ENCODE peak calls at places on chromosomes 5 and 9, in nine cellular contexts. One of them, this sample, is unnamed.

GRCh38 chr9:88041447-88041846 is 67.1 kb upstream of the CDK20 start:
- DNase-seq in endothelial cell: no peak
- DNase-seq in Panc1: no peak
- DNase-seq in fibroblast of lung: peak
- DNase-seq in AG10803: peak
- DNase-seq in fibroblast of pulmonary artery: peak
- DNase-seq in GM10248: no peak
- DNase-seq in A549: peak
- DNase-seq in endodermal cell: peak
- DNase-seq in this sample: no peak

GRCh38 chr5:94103507-94104245 is 362.3 kb upstream of the POU5F2 start:
- DNase-seq in endothelial cell: no peak
- DNase-seq in A549: no peak
- DNase-seq in endodermal cell: no peak
- DNase-seq in GM10248: no peak
- DNase-seq in AG10803: no peak
- DNase-seq in fibroblast of pulmonary artery: no peak
- DNase-seq in fibroblast of lung: no peak
- DNase-seq in Panc1: no peak
- DNase-seq in this sample: no peak

GRCh38 chr9:127214421-127215265 is 49.9 kb upstream of the GARNL3 start:
- DNase-seq in A549: peak
- DNase-seq in endodermal cell: peak
- DNase-seq in fibroblast of lung: peak
- DNase-seq in endothelial cell: peak
- DNase-seq in AG10803: peak
- DNase-seq in Panc1: no peak
- DNase-seq in GM10248: peak
- DNase-seq in fibroblast of pulmonary artery: peak
- DNase-seq in this sample: peak

GRCh38 chr5:57037355-57037754 is 85.4 kb upstream of the MIER3 start:
- DNase-seq in Panc1: no peak
- DNase-seq in fibroblast of pulmonary artery: peak
- DNase-seq in AG10803: no peak
- DNase-seq in endothelial cell: no peak
- DNase-seq in fibroblast of lung: no peak
- DNase-seq in endodermal cell: peak
- DNase-seq in GM10248: no peak
- DNase-seq in A549: peak
- DNase-seq in this sample: no peak

GRCh38 chr5:103389846-103390245 is 131.3 kb downstream of the MACIR start:
- DNase-seq in endodermal cell: no peak
- DNase-seq in Panc1: no peak
- DNase-seq in fibroblast of lung: no peak
- DNase-seq in endothelial cell: no peak
- DNase-seq in A549: no peak
- DNase-seq in GM10248: no peak
- DNase-seq in fibroblast of pulmonary artery: no peak
- DNase-seq in AG10803: no peak
- DNase-seq in this sample: no peak

GRCh38 chr5:113487779-113488644 is at the start of gene MCC:
- DNase-seq in A549: peak
- DNase-seq in fibroblast of lung: peak
- DNase-seq in GM10248: peak
- DNase-seq in fibroblast of pulmonary artery: peak
- DNase-seq in endothelial cell: peak
- DNase-seq in AG10803: peak
- DNase-seq in endodermal cell: peak
- DNase-seq in Panc1: no peak
- DNase-seq in this sample: peak

GRCh38 chr9:3521961-3522360 is 3.8 kb downstream of the RFX3 start:
- DNase-seq in fibroblast of pulmonary artery: no peak
- DNase-seq in endothelial cell: no peak
- DNase-seq in fibroblast of lung: no peak
- DNase-seq in Panc1: no peak
- DNase-seq in AG10803: no peak
- DNase-seq in GM10248: peak
- DNase-seq in endodermal cell: no peak
- DNase-seq in A549: no peak
- DNase-seq in this sample: no peak

GRCh38 chr5:64612349-64612961 is 77.8 kb upstream of the SHISAL2B start:
- DNase-seq in GM10248: no peak
- DNase-seq in fibroblast of pulmonary artery: peak
- DNase-seq in endothelial cell: peak
- DNase-seq in fibroblast of lung: peak
- DNase-seq in Panc1: peak
- DNase-seq in AG10803: peak
- DNase-seq in A549: peak
- DNase-seq in endodermal cell: peak
- DNase-seq in this sample: peak

GRCh38 chr5:160116991-160117390 is 2.3 kb downstream of the PWWP2A start:
- DNase-seq in Panc1: no peak
- DNase-seq in AG10803: no peak
- DNase-seq in fibroblast of lung: no peak
- DNase-seq in GM10248: no peak
- DNase-seq in endodermal cell: no peak
- DNase-seq in fibroblast of pulmonary artery: no peak
- DNase-seq in endothelial cell: no peak
- DNase-seq in A549: no peak
- DNase-seq in this sample: no peak

GRCh38 chr5:160119905-160120266 is 636 bp upstream of the PWWP2A start:
- DNase-seq in A549: no peak
- DNase-seq in fibroblast of lung: no peak
- DNase-seq in Panc1: no peak
- DNase-seq in GM10248: no peak
- DNase-seq in AG10803: no peak
- DNase-seq in endothelial cell: no peak
- DNase-seq in fibroblast of pulmonary artery: no peak
- DNase-seq in endodermal cell: no peak
- DNase-seq in this sample: no peak

GRCh38 chr5:160118349-160119141 is 705 bp downstream of the PWWP2A start:
- DNase-seq in Panc1: no peak
- DNase-seq in endothelial cell: no peak
- DNase-seq in fibroblast of lung: no peak
- DNase-seq in AG10803: no peak
- DNase-seq in fibroblast of pulmonary artery: peak
- DNase-seq in GM10248: peak
- DNase-seq in endodermal cell: peak
- DNase-seq in A549: peak
- DNase-seq in this sample: peak

DNA sequence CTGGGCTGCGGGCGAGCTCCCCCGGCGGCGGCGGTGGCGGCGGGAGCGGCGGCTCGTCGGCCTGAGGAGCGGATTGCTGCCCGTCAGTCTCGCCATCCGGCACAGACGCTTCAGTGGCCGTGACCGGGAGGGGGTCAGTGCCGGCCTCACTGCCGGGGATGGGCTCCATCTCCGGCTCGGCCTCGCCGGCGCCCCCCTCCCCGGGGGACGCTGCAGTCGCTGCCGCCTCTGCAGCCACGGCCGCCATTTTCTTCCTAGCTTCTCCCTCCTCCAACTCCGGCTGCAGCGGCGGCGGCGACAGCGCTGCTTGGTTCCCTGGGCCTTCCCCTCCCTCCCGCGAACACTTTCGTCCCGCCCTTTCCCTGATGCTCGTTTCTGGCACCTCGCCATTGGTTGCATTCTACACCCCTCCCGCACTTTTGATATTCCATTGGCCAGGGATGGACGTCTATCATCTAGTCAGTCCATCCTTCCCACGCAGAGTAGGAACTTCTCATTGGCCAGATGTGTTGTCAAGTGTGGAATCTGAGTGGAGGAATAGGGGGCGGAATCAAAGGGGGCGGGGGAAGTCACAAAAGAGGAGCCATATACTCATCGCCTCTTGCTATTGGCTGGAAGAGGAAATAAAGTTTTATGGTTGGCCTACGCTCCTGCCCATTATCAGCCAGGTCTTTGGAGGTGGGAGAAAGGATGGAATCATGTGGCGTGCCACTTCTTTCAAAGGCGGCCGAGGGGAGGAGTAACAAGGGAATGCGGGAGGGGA is at the start of gene PWWP2A:
- DNase-seq in AG10803: peak
- DNase-seq in endodermal cell: peak
- DNase-seq in A549: peak
- DNase-seq in fibroblast of pulmonary artery: peak
- DNase-seq in GM10248: peak
- DNase-seq in fibroblast of lung: peak
- DNase-seq in endothelial cell: peak
- DNase-seq in Panc1: peak
- DNase-seq in this sample: peak
- TF ChIP-seq CTCF in AG10803: no peak
- TF ChIP-seq CTCF in endodermal cell: peak
- TF ChIP-seq CTCF in A549: no peak
- TF ChIP-seq CTCF in fibroblast of pulmonary artery: no peak
- TF ChIP-seq CTCF in GM10248: peak
- TF ChIP-seq CTCF in fibroblast of lung: no peak
- TF ChIP-seq CTCF in endothelial cell: no peak
- TF ChIP-seq CTCF in Panc1: no peak
- TF ChIP-seq CTCF in this sample: no peak

GRCh38 chr5:168176941-168177340 is 114.5 kb upstream of the WWC1 start:
- DNase-seq in Panc1: no peak
- DNase-seq in fibroblast of lung: no peak
- DNase-seq in GM10248: no peak
- DNase-seq in endodermal cell: no peak
- DNase-seq in endothelial cell: no peak
- DNase-seq in AG10803: no peak
- DNase-seq in fibroblast of pulmonary artery: no peak
- DNase-seq in A549: no peak
- DNase-seq in this sample: no peak

GRCh38 chr5:168176251-168176650 is 115.2 kb upstream of the WWC1 start:
- DNase-seq in AG10803: peak
- DNase-seq in A549: no peak
- DNase-seq in endothelial cell: no peak
- DNase-seq in Panc1: no peak
- DNase-seq in fibroblast of lung: no peak
- DNase-seq in endodermal cell: no peak
- DNase-seq in GM10248: no peak
- DNase-seq in fibroblast of pulmonary artery: no peak
- DNase-seq in this sample: no peak

GRCh38 chr5:168179185-168179584 is 112.3 kb upstream of the WWC1 start:
- DNase-seq in AG10803: peak
- DNase-seq in Panc1: no peak
- DNase-seq in GM10248: no peak
- DNase-seq in endodermal cell: no peak
- DNase-seq in A549: no peak
- DNase-seq in fibroblast of lung: peak
- DNase-seq in fibroblast of pulmonary artery: no peak
- DNase-seq in endothelial cell: no peak
- DNase-seq in this sample: no peak

GRCh38 chr5:168174376-168174775 is 117.1 kb upstream of the WWC1 start:
- DNase-seq in fibroblast of lung: peak
- DNase-seq in endodermal cell: no peak
- DNase-seq in A549: no peak
- DNase-seq in GM10248: no peak
- DNase-seq in endothelial cell: no peak
- DNase-seq in AG10803: peak
- DNase-seq in Panc1: no peak
- DNase-seq in fibroblast of pulmonary artery: peak
- DNase-seq in this sample: no peak

DNA sequence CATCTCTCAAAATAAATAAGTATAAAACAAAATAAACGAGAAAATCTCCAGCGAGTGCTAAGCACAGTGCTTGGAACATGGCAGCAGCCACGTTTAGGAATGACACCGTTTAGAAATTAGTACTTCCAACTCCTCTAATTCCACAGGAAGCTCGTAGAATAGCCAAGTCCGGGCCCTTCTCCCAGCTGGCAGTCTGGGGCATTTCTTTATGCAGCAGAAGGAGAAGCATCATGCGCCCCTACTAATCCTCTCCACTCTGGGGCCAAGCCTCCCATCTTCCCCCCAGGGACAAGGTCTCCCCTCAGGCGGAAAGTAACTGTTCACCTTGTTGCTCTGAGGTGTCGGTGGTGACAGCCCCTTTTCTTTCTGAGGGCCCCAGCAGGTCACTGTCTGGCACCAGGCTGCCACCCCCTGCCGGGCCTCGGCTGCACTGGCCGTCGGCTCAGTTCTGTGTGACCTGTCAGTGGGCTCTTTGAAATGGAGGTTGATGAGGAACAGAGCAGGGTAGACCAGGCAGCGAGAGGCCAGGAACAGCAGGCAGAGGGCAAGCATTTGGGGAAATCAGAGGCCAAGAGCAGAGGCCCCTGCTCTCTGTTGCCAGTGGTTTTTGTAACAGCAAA is 113.5 kb upstream of the WWC1 start:
- DNase-seq in endodermal cell: peak
- DNase-seq in fibroblast of lung: no peak
- DNase-seq in A549: no peak
- DNase-seq in fibroblast of pulmonary artery: no peak
- DNase-seq in AG10803: no peak
- DNase-seq in GM10248: no peak
- DNase-seq in endothelial cell: no peak
- DNase-seq in Panc1: no peak
- DNase-seq in this sample: no peak
- TF ChIP-seq CTCF in endodermal cell: peak
- TF ChIP-seq CTCF in fibroblast of lung: no peak
- TF ChIP-seq CTCF in A549: no peak
- TF ChIP-seq CTCF in fibroblast of pulmonary artery: no peak
- TF ChIP-seq CTCF in AG10803: no peak
- TF ChIP-seq CTCF in GM10248: no peak
- TF ChIP-seq CTCF in endothelial cell: no peak
- TF ChIP-seq CTCF in Panc1: no peak
- TF ChIP-seq CTCF in this sample: no peak

GRCh38 chr5:5271606-5272321 is 131.6 kb downstream of the ADAMTS16 start:
- DNase-seq in AG10803: peak
- DNase-seq in fibroblast of pulmonary artery: no peak
- DNase-seq in fibroblast of lung: peak
- DNase-seq in endodermal cell: no peak
- DNase-seq in Panc1: no peak
- DNase-seq in endothelial cell: no peak
- DNase-seq in A549: no peak
- DNase-seq in GM10248: no peak
- DNase-seq in this sample: no peak

GRCh38 chr5:5270161-5270560 is 130.0 kb downstream of the ADAMTS16 start:
- DNase-seq in fibroblast of lung: no peak
- DNase-seq in A549: no peak
- DNase-seq in AG10803: no peak
- DNase-seq in Panc1: no peak
- DNase-seq in endothelial cell: no peak
- DNase-seq in endodermal cell: no peak
- DNase-seq in fibroblast of pulmonary artery: no peak
- DNase-seq in GM10248: no peak
- DNase-seq in this sample: no peak

GRCh38 chr5:5273398-5273797 is 133.3 kb downstream of the ADAMTS16 start:
- DNase-seq in fibroblast of lung: no peak
- DNase-seq in A549: no peak
- DNase-seq in Panc1: no peak
- DNase-seq in endothelial cell: no peak
- DNase-seq in fibroblast of pulmonary artery: no peak
- DNase-seq in GM10248: no peak
- DNase-seq in endodermal cell: no peak
- DNase-seq in AG10803: no peak
- DNase-seq in this sample: no peak

GRCh38 chr5:5273976-5274375 is 133.8 kb downstream of the ADAMTS16 start:
- DNase-seq in GM10248: no peak
- DNase-seq in A549: no peak
- DNase-seq in fibroblast of lung: no peak
- DNase-seq in endodermal cell: no peak
- DNase-seq in AG10803: no peak
- DNase-seq in Panc1: no peak
- DNase-seq in endothelial cell: no peak
- DNase-seq in fibroblast of pulmonary artery: no peak
- DNase-seq in this sample: no peak

GRCh38 chr5:5270958-5271605 is 131.0 kb downstream of the ADAMTS16 start:
- DNase-seq in endodermal cell: peak
- DNase-seq in Panc1: peak
- DNase-seq in fibroblast of pulmonary artery: peak
- DNase-seq in A549: peak
- DNase-seq in endothelial cell: peak
- DNase-seq in AG10803: peak
- DNase-seq in fibroblast of lung: peak
- DNase-seq in GM10248: no peak
- DNase-seq in this sample: no peak
- TF ChIP-seq CTCF in endodermal cell: peak
- TF ChIP-seq CTCF in Panc1: no peak
- TF ChIP-seq CTCF in fibroblast of pulmonary artery: no peak
- TF ChIP-seq CTCF in A549: no peak
- TF ChIP-seq CTCF in endothelial cell: no peak
- TF ChIP-seq CTCF in AG10803: peak
- TF ChIP-seq CTCF in fibroblast of lung: no peak
- TF ChIP-seq CTCF in GM10248: no peak
- TF ChIP-seq CTCF in this sample: no peak

GRCh38 chr5:23840083-23840482 is 332.7 kb downstream of the PRDM9 start:
- DNase-seq in A549: no peak
- DNase-seq in fibroblast of pulmonary artery: peak
- DNase-seq in GM10248: no peak
- DNase-seq in fibroblast of lung: no peak
- DNase-seq in AG10803: no peak
- DNase-seq in endothelial cell: no peak
- DNase-seq in endodermal cell: no peak
- DNase-seq in Panc1: no peak
- DNase-seq in this sample: no peak
- TF ChIP-seq CTCF in A549: no peak
- TF ChIP-seq CTCF in fibroblast of pulmonary artery: no peak
- TF ChIP-seq CTCF in GM10248: no peak
- TF ChIP-seq CTCF in fibroblast of lung: no peak
- TF ChIP-seq CTCF in AG10803: no peak
- TF ChIP-seq CTCF in endothelial cell: no peak
- TF ChIP-seq CTCF in endodermal cell: peak
- TF ChIP-seq CTCF in Panc1: no peak
- TF ChIP-seq CTCF in this sample: peak

This sample was measured in GM13977.